ENCODE peak calls at places on chromosomes 12 and 14, in seven cellular contexts. N is foreskin keratinocyte, P is fibroblast of mammary gland, Z is astrocyte of the spinal cord, B is transverse colon, J is glutamatergic neuron, Q is GM12865. A is an unnamed sample.

GRCh38 chr12:46207644-46208043 is 61.2 kb downstream of the SLC38A1 start:
- DNase-seq in J (no peak), B (no peak), N (no peak), Q (no peak), P (no peak), Z (no peak), A (no peak)

GRCh38 chr12:120842595-120842994 is 61.6 kb downstream of the SPPL3 start:
- DNase-seq in Z (no peak), Q (no peak), N (no peak), B (no peak), J (no peak), P (no peak), A (no peak)

GRCh38 chr14:25150934-25151790 is 101.2 kb upstream of the STXBP6 start:
- DNase-seq in P (peak; percentile 71), Z (peak; percentile 52), N (peak; percentile 11), J (no peak), Q (peak; percentile 41), B (no peak), A (no peak)

GRCh38 chr12:58416211-58416610 is 474.8 kb downstream of the ATP23 start:
- DNase-seq in B (no peak), Q (no peak), N (peak; percentile 67), J (no peak), Z (peak; percentile 89), P (peak; percentile 91), A (no peak)

GRCh38 chr14:92755495-92755894 is 7.1 kb upstream of the LGMN start:
- DNase-seq in P (peak; percentile 60), B (no peak), Q (no peak), J (no peak), Z (no peak), N (no peak), A (no peak)

GRCh38 chr12:109587921-109588320 is 14.3 kb downstream of the MVK start:
- DNase-seq in B (no peak), P (no peak), N (no peak), Z (no peak), Q (no peak), J (no peak), A (no peak)

GRCh38 chr12:53596920-53597363 is 29.2 kb downstream of the ATF7 start:
- DNase-seq in N (no peak), P (peak; percentile 69), B (no peak), Q (no peak), J (no peak), Z (peak; percentile 88), A (no peak)

GRCh38 chr14:87805315-87805723 is 187.7 kb downstream of the GALC start:
- DNase-seq in Z (peak; percentile 1), P (peak; percentile 60), J (peak; percentile 72), N (peak; percentile 60), Q (peak; percentile 53), B (no peak), A (peak; percentile 22)

GRCh38 chr14:60092516-60092915 is 793 bp downstream of the PCNX4 start:
- DNase-seq in J (no peak), Q (peak; percentile 55), N (peak; percentile 37), P (peak; percentile 52), B (peak; percentile 18), Z (peak; percentile 55), A (no peak)

GRCh38 chr14:75046899-75047298 is 4.4 kb downstream of the MLH3 start:
- DNase-seq in B (no peak), Z (no peak), P (peak; percentile 51), J (no peak), Q (no peak), N (no peak), A (no peak)

GRCh38 chr12:80877706-80878384 is 59.9 kb downstream of the LIN7A start:
- DNase-seq in Z (peak; percentile 52), Q (no peak), J (no peak), N (no peak), P (peak; percentile 45), B (no peak), A (no peak)

GRCh38 chr12:43758247-43758727 is 303 bp downstream of the PUS7L start:
- DNase-seq in J (peak; percentile 31), Z (no peak), B (peak; percentile 39), P (peak; percentile 33), Q (no peak), N (no peak), A (peak; percentile 2)

GRCh38 chr14:51862171-51862838 is 1.9 kb downstream of the GNG2 start:
- DNase-seq in P (peak; percentile 16), Q (peak; percentile 56), B (no peak), N (peak; percentile 25), J (no peak), Z (no peak), A (no peak)

GRCh38 chr12:26492406-26492805 is 297.0 kb downstream of the SSPN start:
- DNase-seq in Z (no peak), Q (no peak), P (no peak), J (no peak), N (no peak), B (no peak), A (no peak)

GRCh38 chr14:60736494-60736893 is 1.9 kb downstream of the MNAT1 start:
- DNase-seq in J (no peak), N (peak; percentile 78), Q (no peak), B (no peak), Z (peak; percentile 75), P (peak; percentile 78), A (no peak)

GRCh38 chr12:20175704-20176388 is 192.5 kb upstream of the PDE3A start:
- DNase-seq in B (no peak), Z (no peak), P (no peak), Q (no peak), N (no peak), J (no peak), A (no peak)

GRCh38 chr12:6961695-6962284 is 8.7 kb downstream of the PHB2 start:
- DNase-seq in B (peak; percentile 85), P (peak; percentile 77), Q (peak; percentile 91), J (peak; percentile 71), N (peak; percentile 76), Z (peak; percentile 79), A (peak; percentile 59)

DNA sequence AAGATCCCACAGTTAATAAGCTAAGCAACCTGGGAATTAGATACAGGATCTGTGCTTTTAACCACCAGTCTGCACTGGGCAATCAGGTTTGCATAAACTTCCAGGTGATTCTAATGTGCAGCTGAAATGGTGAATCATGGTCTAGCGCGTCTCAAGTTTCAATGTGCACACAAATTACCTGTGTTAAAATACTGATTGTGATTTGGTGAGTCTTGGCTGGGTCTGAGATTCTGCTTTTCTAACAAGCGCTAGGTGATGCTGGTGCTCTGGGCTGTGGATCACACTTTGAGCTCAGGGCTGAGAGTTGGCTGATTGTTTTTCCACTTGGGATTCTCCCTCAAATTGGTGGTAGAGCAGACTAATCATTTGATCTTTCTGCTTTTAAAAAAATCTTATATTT is 124.8 kb downstream of the C12orf75 start:
- DNase-seq in Z (no peak), J (no peak), N (peak; percentile 87), P (no peak), B (no peak), Q (no peak), A (no peak)
- TF ChIP-seq CTCF in Z (no peak), J (no peak), N (peak; percentile 97), P (no peak), B (no peak), Q (no peak), A (no peak)

DNA sequence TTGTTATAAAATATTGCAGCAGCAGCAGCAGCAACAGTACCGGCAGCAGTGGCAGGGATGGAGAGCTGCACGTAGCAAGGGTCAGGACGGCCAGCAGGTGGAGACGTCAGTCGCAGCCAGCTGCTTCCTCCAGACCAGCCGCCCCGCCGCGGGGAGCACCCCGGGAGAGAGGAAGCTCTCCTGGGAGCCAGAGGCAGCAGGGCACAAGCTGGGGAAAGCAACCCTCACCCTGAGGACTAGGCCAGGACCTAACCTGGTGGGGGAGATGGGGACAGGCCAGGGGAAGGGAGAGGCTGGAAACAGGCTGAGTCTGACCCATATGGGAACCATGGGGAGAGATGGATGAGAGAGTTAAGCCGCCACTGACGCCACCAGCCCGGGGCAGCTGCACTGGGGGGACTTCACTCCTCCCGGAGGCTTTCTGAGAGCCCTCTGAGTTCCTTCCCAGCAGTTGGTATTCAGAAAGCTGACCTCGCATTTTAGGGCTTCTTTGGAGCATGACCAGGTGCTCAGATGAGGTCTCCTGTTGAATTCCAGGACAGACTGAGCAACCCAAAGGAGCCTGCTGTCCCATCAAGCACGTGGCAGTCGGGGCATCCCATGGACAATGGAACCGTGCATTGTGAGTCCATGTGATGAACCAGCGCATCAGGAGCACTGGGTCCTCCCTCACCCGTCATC is 56.3 kb downstream of the SPTB start:
- DNase-seq in P (peak; percentile 56), Z (peak; percentile 63), N (peak; percentile 38), B (peak; percentile 78), J (peak; percentile 84), Q (peak; percentile 69), A (peak; percentile 71)
- TF ChIP-seq CTCF in P (peak; percentile 61), Z (peak; percentile 82), N (peak; percentile 88), B (peak; percentile 83), J (peak; percentile 71), Q (peak; percentile 74), A (peak; percentile 78)

GRCh38 chr14:101964297-101965144 is at the start of gene DYNC1H1:
- DNase-seq in Q (peak; percentile 93), J (peak; percentile 94), N (peak; percentile 70), Z (peak; percentile 96), B (peak; percentile 92), P (peak; percentile 96), A (peak; percentile 79)
- TF ChIP-seq CTCF in Q (no peak), J (no peak), N (no peak), Z (no peak), B (no peak), P (no peak), A (no peak)

GRCh38 chr12:38053655-38054464 is 262.7 kb upstream of the ALG10B start:
- DNase-seq in Z (no peak), B (peak; percentile 22), N (no peak), Q (no peak), J (no peak), P (no peak), A (no peak)
- TF ChIP-seq CTCF in Z (no peak), B (no peak), N (peak; percentile 11), Q (no peak), J (no peak), P (no peak), A (no peak)

DNA sequence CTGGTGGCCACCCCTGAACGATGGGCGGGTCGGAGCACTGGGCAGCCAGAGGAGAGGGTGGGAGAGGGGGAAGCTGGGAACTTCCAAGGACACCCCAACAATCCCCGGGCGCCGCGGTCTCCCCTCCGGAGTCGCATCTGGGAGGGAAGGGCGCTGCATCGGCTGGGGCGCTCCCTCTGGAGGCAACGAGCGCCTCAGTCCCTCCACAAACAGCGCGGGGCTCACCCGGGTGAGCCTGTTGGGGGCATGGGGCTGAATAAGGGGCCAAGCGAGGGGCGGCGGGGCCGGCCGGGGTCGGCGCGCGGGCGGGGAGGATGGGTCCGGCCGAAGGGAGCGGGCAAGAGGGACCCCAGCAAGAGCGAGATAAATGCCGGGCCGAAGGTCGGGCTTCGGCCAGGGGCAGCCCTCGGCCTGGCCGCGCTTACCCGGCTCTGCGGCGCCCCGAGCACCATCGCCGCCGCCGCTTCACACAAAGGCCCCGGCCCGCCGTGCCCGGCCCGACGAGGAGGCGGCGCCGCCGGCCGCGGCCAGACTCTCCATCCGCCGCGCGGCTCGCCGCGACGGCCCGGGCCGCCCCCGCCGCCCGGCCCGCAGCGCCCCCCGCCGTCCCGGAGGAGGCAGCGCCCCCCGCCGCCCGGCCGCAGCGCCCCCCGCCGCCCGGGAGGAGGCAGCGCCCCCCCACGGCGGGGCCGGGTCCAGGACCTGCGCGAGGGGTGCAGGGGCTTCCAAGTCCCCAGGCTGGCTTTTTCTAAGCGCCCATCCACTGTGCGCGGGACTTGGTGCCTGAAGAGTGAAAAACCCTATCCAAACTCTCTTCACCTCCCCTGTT is at the start of gene ZBTB39:
- DNase-seq in B (peak; percentile 65), Q (peak; percentile 79), P (peak; percentile 22), N (peak; percentile 6), Z (peak; percentile 26), J (peak; percentile 82), A (peak; percentile 59)
- TF ChIP-seq CTCF in B (peak; percentile 34), Q (peak; percentile 63), P (no peak), N (peak; percentile 71), Z (peak; percentile 48), J (peak; percentile 45), A (peak; percentile 64)

A was measured in neural crest cell.